ENCODE peak calls at places on chromosomes 13 and 19, in nine cellular contexts. U is IMR-90; M is CD8-positive, alpha-beta T cell; O is AG09319; I is endothelial cell; B is fibroblast of lung; W is tibial nerve; H is body of pancreas; X is mucosa of descending colon. Q is an unnamed sample.

GRCh38 chr13:41222259-41222852 is 28.0 kb upstream of the KBTBD7 start:
- DNase-seq in I (peak; percentile 59), O (no peak), H (peak; percentile 59), B (peak; percentile 36), M (peak; percentile 24), W (no peak), U (peak; percentile 40), X (no peak), Q (peak; percentile 37)

GRCh38 chr19:2149980-2150793 is 1.2 kb downstream of the AP3D1 start:
- DNase-seq in I (peak; percentile 33), B (peak; percentile 35), W (no peak), M (no peak), O (no peak), X (peak; percentile 60), U (peak; percentile 23), H (peak; percentile 40), Q (no peak)

GRCh38 chr19:31092189-31092753 is 257.0 kb downstream of the TSHZ3 start:
- DNase-seq in H (no peak), I (no peak), B (no peak), O (no peak), X (no peak), U (no peak), W (no peak), M (no peak), Q (no peak)

GRCh38 chr19:19170053-19170945 is at the start of gene MEF2B:
- DNase-seq in H (peak; percentile 76), B (peak; percentile 59), U (peak; percentile 30), W (peak; percentile 34), X (peak; percentile 90), O (no peak), M (peak; percentile 43), I (peak; percentile 78), Q (peak; percentile 77)

GRCh38 chr13:73544175-73544574 is 485.4 kb downstream of the KLF5 start:
- DNase-seq in M (no peak), W (no peak), O (no peak), U (no peak), H (no peak), B (no peak), X (no peak), I (no peak), Q (no peak)

GRCh38 chr19:10289836-10290438 is at the start of gene ICAM5:
- DNase-seq in H (no peak), O (no peak), X (no peak), M (no peak), W (no peak), I (no peak), U (peak; percentile 42), B (no peak), Q (no peak)

GRCh38 chr19:7870571-7871279 is 3.5 kb downstream of the PRR36 start:
- DNase-seq in O (no peak), X (peak; percentile 79), B (peak; percentile 27), U (no peak), M (peak; percentile 28), I (no peak), H (peak; percentile 69), W (no peak), Q (no peak)

GRCh38 chr19:8489591-8490394 is 12.6 kb downstream of the PRAM1 start:
- DNase-seq in U (no peak), M (no peak), X (peak; percentile 25), I (no peak), W (no peak), H (no peak), B (no peak), O (no peak), Q (no peak)

GRCh38 chr19:28968721-28969120 is 244.2 kb downstream of the UQCRFS1 start:
- DNase-seq in X (no peak), M (no peak), O (no peak), B (no peak), H (no peak), I (no peak), W (no peak), U (no peak), Q (no peak)

GRCh38 chr13:98780972-98781869 is 28.7 kb upstream of the SLC15A1 start:
- DNase-seq in H (no peak), U (no peak), X (no peak), O (no peak), W (no peak), I (no peak), B (no peak), M (no peak), Q (no peak)

GRCh38 chr13:112957295-112957677 is 11.7 kb upstream of the MCF2L start:
- DNase-seq in I (no peak), W (no peak), O (no peak), H (no peak), X (no peak), M (no peak), B (no peak), U (no peak), Q (no peak)

GRCh38 chr13:41074523-41074922 is 13.2 kb downstream of the WBP4 start:
- DNase-seq in W (no peak), O (no peak), M (no peak), U (no peak), H (no peak), I (no peak), X (no peak), B (no peak), Q (no peak)

DNA sequence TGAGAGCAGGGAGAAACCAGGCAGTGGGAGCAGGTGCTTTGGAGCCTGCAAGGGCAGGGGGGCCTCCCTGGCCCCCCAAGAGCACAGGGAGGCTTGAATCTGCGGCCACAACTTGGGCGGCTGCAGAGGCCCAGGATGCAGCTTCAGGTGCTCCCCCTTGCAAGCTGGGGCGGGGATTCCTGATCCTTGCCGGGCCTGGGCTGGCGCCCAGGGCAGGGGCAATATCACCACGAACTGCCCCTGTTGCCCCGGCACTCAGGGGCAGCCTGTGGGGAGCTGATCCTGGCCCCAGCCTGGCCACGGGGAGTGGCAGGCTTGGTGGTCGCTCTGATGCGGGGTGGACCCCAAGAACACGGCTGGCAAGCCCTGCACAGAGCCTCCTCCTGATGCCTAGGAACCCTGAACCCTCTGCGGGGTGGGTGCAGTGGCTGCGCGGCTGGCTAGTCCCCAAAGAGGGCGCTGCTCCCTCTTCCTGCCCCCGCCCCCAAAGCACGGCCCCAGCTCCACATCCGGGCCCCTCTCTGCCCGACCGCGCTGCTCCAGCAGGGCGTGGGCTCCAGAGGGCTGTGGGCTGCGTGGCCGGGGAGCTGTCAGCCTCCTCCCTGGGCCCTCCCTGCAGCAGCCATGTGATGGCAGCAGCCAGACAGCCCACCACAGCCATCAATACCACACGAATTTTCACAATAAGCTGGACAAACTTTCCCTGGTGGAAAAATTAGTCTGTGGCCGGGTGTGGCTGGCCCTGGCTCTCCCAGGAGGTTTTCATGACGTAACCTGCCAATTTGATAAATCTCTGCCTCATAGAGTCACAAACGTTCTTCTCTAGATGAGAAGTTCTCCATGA is 21.0 kb downstream of the TNFSF9 start:
- DNase-seq in H (no peak), X (peak; percentile 50), I (no peak), M (peak; percentile 33), W (no peak), O (no peak), U (no peak), B (peak; percentile 70), Q (peak; percentile 42)
- TF ChIP-seq CTCF in H (no peak), X (no peak), I (no peak), M (peak; percentile 48), W (no peak), O (no peak), U (no peak), B (no peak), Q (peak; percentile 57)

GRCh38 chr19:51821921-51822716 is 27.2 kb downstream of the FPR3 start:
- DNase-seq in X (no peak), M (no peak), O (no peak), W (no peak), I (no peak), H (no peak), U (no peak), B (no peak), Q (no peak)
- TF ChIP-seq CTCF in X (no peak), M (no peak), O (no peak), W (no peak), I (no peak), H (no peak), U (no peak), B (no peak), Q (no peak)

GRCh38 chr13:44573071-44573470 is 3.1 kb downstream of the TSC22D1 start:
- DNase-seq in H (no peak), U (no peak), X (no peak), W (no peak), M (no peak), B (peak; percentile 33), O (no peak), I (no peak), Q (no peak)

GRCh38 chr13:44575741-44576395 is at the start of gene TSC22D1:
- DNase-seq in M (peak; percentile 41), U (peak; percentile 56), W (peak; percentile 21), X (peak; percentile 69), O (no peak), H (peak; percentile 48), B (peak; percentile 66), I (peak; percentile 50), Q (peak; percentile 23)

GRCh38 chr13:44574466-44574855 is 1.7 kb downstream of the TSC22D1 start:
- DNase-seq in I (no peak), B (no peak), O (no peak), H (no peak), X (no peak), U (peak; percentile 36), M (no peak), W (no peak), Q (no peak)

GRCh38 chr13:44575035-44575434 is 1.1 kb downstream of the TSC22D1 start:
- DNase-seq in W (no peak), O (no peak), M (no peak), I (no peak), H (no peak), B (no peak), X (no peak), U (no peak), Q (no peak)

GRCh38 chr13:44573790-44574465 is 2.2 kb downstream of the TSC22D1 start:
- DNase-seq in U (peak; percentile 67), X (no peak), B (peak; percentile 83), I (no peak), W (no peak), H (peak; percentile 27), O (no peak), M (no peak), Q (no peak)
- TF ChIP-seq CTCF in U (peak; percentile 35), X (no peak), B (peak; percentile 45), I (peak; percentile 28), W (no peak), H (peak; percentile 39), O (peak; percentile 38), M (no peak), Q (peak; percentile 52)

GRCh38 chr13:114234645-114235421 is at the start of gene CDC16:
- DNase-seq in B (peak; percentile 90), W (peak; percentile 93), O (peak; percentile 67), H (peak; percentile 94), X (peak; percentile 94), U (peak; percentile 89), I (peak; percentile 70), M (peak; percentile 57), Q (peak; percentile 76)
- TF ChIP-seq CTCF in B (no peak), W (peak; percentile 8), O (no peak), H (peak; percentile 41), X (peak; percentile 18), U (no peak), I (no peak), M (peak; percentile 37), Q (peak; percentile 26)

GRCh38 chr13:44967656-44968451 is 21.4 kb downstream of the NUFIP1 start:
- DNase-seq in O (no peak), W (no peak), B (peak; percentile 39), M (no peak), X (no peak), I (no peak), U (peak; percentile 31), H (no peak), Q (no peak)
- TF ChIP-seq CTCF in O (peak; percentile 39), W (no peak), B (peak; percentile 19), M (no peak), X (no peak), I (no peak), U (peak; percentile 31), H (peak; percentile 43), Q (no peak)